ENCODE peak calls at places on chromosomes 12 and 14, in eight cellular contexts. One of them, this sample, is unnamed.

GRCh38 chr12:121580959-121581680 is at the start of gene KDM2B:
- DNase-seq in heart right ventricle: no peak
- DNase-seq in OCI-LY7: peak; percentile 55
- DNase-seq in sigmoid colon: peak; percentile 75
- DNase-seq in HCT116: no peak
- DNase-seq in aorta: no peak
- DNase-seq in A549: no peak
- DNase-seq in MM.1S: no peak
- DNase-seq in this sample: peak; percentile 79

GRCh38 chr12:3252416-3252815 is 175.2 kb downstream of the TSPAN9 start:
- DNase-seq in MM.1S: no peak
- DNase-seq in aorta: peak; percentile 92
- DNase-seq in OCI-LY7: no peak
- DNase-seq in HCT116: no peak
- DNase-seq in sigmoid colon: peak; percentile 98
- DNase-seq in heart right ventricle: peak; percentile 81
- DNase-seq in A549: no peak
- DNase-seq in this sample: no peak

GRCh38 chr12:115835445-115835844 is 442.0 kb downstream of the MED13L start:
- DNase-seq in HCT116: no peak
- DNase-seq in sigmoid colon: no peak
- DNase-seq in A549: no peak
- DNase-seq in OCI-LY7: no peak
- DNase-seq in aorta: no peak
- DNase-seq in MM.1S: no peak
- DNase-seq in heart right ventricle: no peak
- DNase-seq in this sample: peak; percentile 19

GRCh38 chr12:88958961-88959360 is 378.7 kb upstream of the KITLG start:
- DNase-seq in aorta: no peak
- DNase-seq in heart right ventricle: no peak
- DNase-seq in HCT116: no peak
- DNase-seq in OCI-LY7: no peak
- DNase-seq in A549: no peak
- DNase-seq in MM.1S: no peak
- DNase-seq in sigmoid colon: no peak
- DNase-seq in this sample: no peak

GRCh38 chr12:39378346-39378745 is 64.6 kb downstream of the KIF21A start:
- DNase-seq in HCT116: no peak
- DNase-seq in sigmoid colon: no peak
- DNase-seq in A549: no peak
- DNase-seq in aorta: no peak
- DNase-seq in OCI-LY7: no peak
- DNase-seq in MM.1S: no peak
- DNase-seq in heart right ventricle: no peak
- DNase-seq in this sample: peak; percentile 15

GRCh38 chr14:99889268-99889667 is 96.1 kb downstream of the EML1 start:
- DNase-seq in A549: no peak
- DNase-seq in MM.1S: no peak
- DNase-seq in sigmoid colon: no peak
- DNase-seq in aorta: no peak
- DNase-seq in heart right ventricle: no peak
- DNase-seq in HCT116: no peak
- DNase-seq in OCI-LY7: no peak
- DNase-seq in this sample: no peak

GRCh38 chr14:74140374-74140850 is 55.7 kb downstream of the LIN52 start:
- DNase-seq in heart right ventricle: peak; percentile 39
- DNase-seq in A549: no peak
- DNase-seq in HCT116: no peak
- DNase-seq in aorta: peak; percentile 77
- DNase-seq in OCI-LY7: peak; percentile 58
- DNase-seq in MM.1S: no peak
- DNase-seq in sigmoid colon: peak; percentile 74
- DNase-seq in this sample: peak; percentile 52

GRCh38 chr12:20572451-20572850 is 122.7 kb upstream of the SLCO1C1 start:
- DNase-seq in HCT116: no peak
- DNase-seq in aorta: no peak
- DNase-seq in sigmoid colon: no peak
- DNase-seq in A549: no peak
- DNase-seq in OCI-LY7: no peak
- DNase-seq in MM.1S: no peak
- DNase-seq in heart right ventricle: no peak
- DNase-seq in this sample: no peak

GRCh38 chr12:114360485-114360884 is 45.5 kb downstream of the TBX5 start:
- DNase-seq in sigmoid colon: no peak
- DNase-seq in MM.1S: no peak
- DNase-seq in aorta: no peak
- DNase-seq in OCI-LY7: no peak
- DNase-seq in heart right ventricle: no peak
- DNase-seq in HCT116: no peak
- DNase-seq in A549: no peak
- DNase-seq in this sample: no peak

GRCh38 chr12:5716221-5716620 is 228.8 kb downstream of the ANO2 start:
- DNase-seq in OCI-LY7: no peak
- DNase-seq in sigmoid colon: no peak
- DNase-seq in aorta: no peak
- DNase-seq in heart right ventricle: no peak
- DNase-seq in A549: no peak
- DNase-seq in HCT116: no peak
- DNase-seq in MM.1S: no peak
- DNase-seq in this sample: peak; percentile 66

GRCh38 chr14:105477659-105478623 is 3.3 kb downstream of the CRIP2 start:
- DNase-seq in OCI-LY7: no peak
- DNase-seq in A549: no peak
- DNase-seq in aorta: no peak
- DNase-seq in MM.1S: no peak
- DNase-seq in HCT116: no peak
- DNase-seq in heart right ventricle: no peak
- DNase-seq in sigmoid colon: no peak
- DNase-seq in this sample: no peak
- H3K4me1 ChIP-seq in OCI-LY7: peaks cover 24% of the 10 kb centered on the region
- H3K4me1 ChIP-seq in A549: peaks cover 74% of the 10 kb centered on the region
- H3K4me1 ChIP-seq in aorta: no peaks in the 10 kb centered on the region
- H3K4me1 ChIP-seq in MM.1S: peaks cover 6% of the 10 kb centered on the region
- H3K4me1 ChIP-seq in HCT116: peaks cover 31% of the 10 kb centered on the region
- H3K4me1 ChIP-seq in heart right ventricle: peaks cover 76% of the 10 kb centered on the region
- H3K4me1 ChIP-seq in sigmoid colon: peaks cover 71% of the 10 kb centered on the region
- H3K4me1 ChIP-seq in this sample: peaks cover 82% of the 10 kb centered on the region

DNA sequence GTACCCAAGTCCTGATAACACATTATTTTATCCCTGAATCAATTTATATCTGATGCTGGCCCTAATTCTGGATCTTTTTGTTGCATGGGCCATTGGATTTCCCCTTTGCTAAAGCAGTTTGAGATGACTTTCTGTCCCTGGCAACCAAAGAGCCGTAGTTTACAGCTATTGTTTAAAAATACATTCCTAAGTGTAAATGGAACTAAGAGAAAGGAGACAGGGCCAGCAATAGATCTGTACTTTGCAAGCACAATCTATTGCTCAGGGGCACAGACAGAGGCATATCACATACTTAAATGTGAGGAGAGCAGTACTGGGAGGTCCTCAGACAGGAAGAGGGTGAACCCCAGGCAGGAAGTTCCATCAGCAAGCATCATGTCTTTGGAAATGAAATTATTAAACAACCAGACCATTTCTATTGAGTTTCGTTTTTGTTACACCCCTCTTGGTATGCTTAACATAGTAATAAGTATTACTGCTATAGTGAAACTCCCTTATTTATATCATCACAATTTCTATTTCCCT is 126.6 kb downstream of the ZFP36L1 start:
- DNase-seq in HCT116: no peak
- DNase-seq in aorta: no peak
- DNase-seq in sigmoid colon: no peak
- DNase-seq in OCI-LY7: no peak
- DNase-seq in heart right ventricle: no peak
- DNase-seq in A549: no peak
- DNase-seq in MM.1S: no peak
- DNase-seq in this sample: no peak
- H3K4me1 ChIP-seq in HCT116: peaks cover 16% of the 10 kb centered on the region
- H3K4me1 ChIP-seq in aorta: peaks cover 9% of the 10 kb centered on the region
- H3K4me1 ChIP-seq in sigmoid colon: peaks cover 96% of the 10 kb centered on the region
- H3K4me1 ChIP-seq in OCI-LY7: peaks cover 27% of the 10 kb centered on the region
- H3K4me1 ChIP-seq in heart right ventricle: peaks cover 70% of the 10 kb centered on the region
- H3K4me1 ChIP-seq in A549: no peaks in the 10 kb centered on the region
- H3K4me1 ChIP-seq in MM.1S: no peaks in the 10 kb centered on the region
- H3K4me1 ChIP-seq in this sample: peaks cover 1% of the 10 kb centered on the region

DNA sequence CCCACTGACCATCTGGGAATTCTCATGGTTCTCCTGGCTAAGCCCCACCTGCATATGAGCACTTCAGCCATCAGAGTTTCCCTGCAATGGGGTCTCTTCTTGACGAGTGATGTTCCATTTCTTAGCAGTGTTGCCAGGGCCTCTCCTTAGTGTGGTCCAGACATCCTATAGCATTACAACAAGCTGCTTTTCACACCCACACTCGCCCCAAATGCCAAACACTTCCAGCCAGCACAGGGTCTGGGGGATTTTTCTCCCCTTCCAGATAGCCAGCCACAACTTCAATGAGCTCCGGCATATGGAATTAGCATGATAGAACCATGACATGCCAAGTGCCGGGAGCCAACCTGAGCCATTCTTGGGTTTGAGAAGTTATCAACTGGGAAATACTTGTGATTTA is 267.4 kb downstream of the ZFP36L1 start:
- DNase-seq in OCI-LY7: no peak
- DNase-seq in heart right ventricle: no peak
- DNase-seq in MM.1S: no peak
- DNase-seq in aorta: no peak
- DNase-seq in sigmoid colon: no peak
- DNase-seq in A549: no peak
- DNase-seq in HCT116: no peak
- DNase-seq in this sample: no peak
- H3K4me1 ChIP-seq in OCI-LY7: no peaks in the 10 kb centered on the region
- H3K4me1 ChIP-seq in heart right ventricle: peaks cover 58% of the 10 kb centered on the region
- H3K4me1 ChIP-seq in MM.1S: no peaks in the 10 kb centered on the region
- H3K4me1 ChIP-seq in aorta: peaks cover 4% of the 10 kb centered on the region
- H3K4me1 ChIP-seq in sigmoid colon: peaks cover 52% of the 10 kb centered on the region
- H3K4me1 ChIP-seq in A549: peaks cover 29% of the 10 kb centered on the region
- H3K4me1 ChIP-seq in HCT116: peaks cover 50% of the 10 kb centered on the region
- H3K4me1 ChIP-seq in this sample: peaks cover 8% of the 10 kb centered on the region

GRCh38 chr14:104168603-104169002 is 30.2 kb downstream of the KIF26A start:
- DNase-seq in sigmoid colon: no peak
- DNase-seq in aorta: no peak
- DNase-seq in MM.1S: no peak
- DNase-seq in OCI-LY7: no peak
- DNase-seq in heart right ventricle: no peak
- DNase-seq in HCT116: no peak
- DNase-seq in A549: no peak
- DNase-seq in this sample: no peak
- H3K4me1 ChIP-seq in sigmoid colon: no peaks in the 10 kb centered on the region
- H3K4me1 ChIP-seq in aorta: no peaks in the 10 kb centered on the region
- H3K4me1 ChIP-seq in MM.1S: no peaks in the 10 kb centered on the region
- H3K4me1 ChIP-seq in OCI-LY7: no peaks in the 10 kb centered on the region
- H3K4me1 ChIP-seq in heart right ventricle: peaks cover 47% of the 10 kb centered on the region
- H3K4me1 ChIP-seq in HCT116: no peaks in the 10 kb centered on the region
- H3K4me1 ChIP-seq in A549: no peaks in the 10 kb centered on the region
- H3K4me1 ChIP-seq in this sample: no peaks in the 10 kb centered on the region

GRCh38 chr12:9066755-9067433 is 48.8 kb downstream of the A2M start:
- DNase-seq in aorta: no peak
- DNase-seq in HCT116: no peak
- DNase-seq in A549: no peak
- DNase-seq in MM.1S: no peak
- DNase-seq in sigmoid colon: no peak
- DNase-seq in OCI-LY7: no peak
- DNase-seq in heart right ventricle: no peak
- DNase-seq in this sample: no peak
- H3K4me1 ChIP-seq in aorta: no peaks in the 10 kb centered on the region
- H3K4me1 ChIP-seq in HCT116: peaks cover 8% of the 10 kb centered on the region
- H3K4me1 ChIP-seq in A549: peaks cover 9% of the 10 kb centered on the region
- H3K4me1 ChIP-seq in MM.1S: peaks cover 9% of the 10 kb centered on the region
- H3K4me1 ChIP-seq in sigmoid colon: peaks cover 13% of the 10 kb centered on the region
- H3K4me1 ChIP-seq in OCI-LY7: no peaks in the 10 kb centered on the region
- H3K4me1 ChIP-seq in heart right ventricle: peaks cover 13% of the 10 kb centered on the region
- H3K4me1 ChIP-seq in this sample: peaks cover 13% of the 10 kb centered on the region